ENCODE peak calls at places on chromosomes 3 and 15, in five cellular contexts. I is hepatocyte, M is mesenchymal stem cell, A is keratinocyte, Z is H9. P is an unnamed sample.

GRCh38 chr3:159499031-159499793 is 489.4 kb upstream of the IL12A start:
- DNase-seq in I (no peak), A (no peak), M (peak), Z (no peak), P (no peak)

GRCh38 chr3:4720316-4721075 is 227.3 kb downstream of the ITPR1 start:
- DNase-seq in Z (peak), M (peak), A (no peak), I (peak), P (peak)

GRCh38 chr3:11335056-11335608 is 62.9 kb downstream of the ATG7 start:
- DNase-seq in Z (no peak), I (peak), M (peak), A (peak), P (peak)

GRCh38 chr15:78193731-78194567 is 40.4 kb downstream of the ACSBG1 start:
- DNase-seq in A (no peak), I (no peak), M (no peak), Z (no peak), P (no peak)

GRCh38 chr3:168336276-168336675 is 240.6 kb upstream of the GOLIM4 start:
- DNase-seq in M (peak), A (no peak), Z (no peak), I (no peak), P (no peak)

GRCh38 chr3:53753518-53754183 is 92.6 kb downstream of the CHDH start:
- DNase-seq in Z (no peak), I (no peak), M (no peak), A (no peak), P (no peak)

GRCh38 chr15:35624881-35625280 is 78.9 kb upstream of the DPH6 start:
- DNase-seq in I (peak), Z (no peak), M (peak), A (no peak), P (no peak)

GRCh38 chr3:4589475-4590111 is 96.4 kb downstream of the ITPR1 start:
- DNase-seq in Z (no peak), I (no peak), M (no peak), A (no peak), P (no peak)

GRCh38 chr15:84911879-84912660 is 27.6 kb downstream of the SLC28A1 start:
- DNase-seq in Z (no peak), A (no peak), I (peak), M (peak), P (peak)

GRCh38 chr3:14837188-14837587 is 18.4 kb downstream of the FGD5 start:
- DNase-seq in I (no peak), M (no peak), Z (no peak), A (no peak), P (no peak)

GRCh38 chr3:126983653-126984390 is 907 bp downstream of the PLXNA1 start:
- DNase-seq in Z (peak), I (peak), M (peak), A (no peak), P (no peak)

GRCh38 chr3:134299888-134300206 is 49.2 kb upstream of the RYK start:
- DNase-seq in M (no peak), A (no peak), I (no peak), Z (no peak), P (no peak)

GRCh38 chr3:50226888-50227389 is 9.1 kb upstream of the GNAI2 start:
- DNase-seq in A (no peak), M (peak), Z (no peak), I (no peak), P (no peak)

GRCh38 chr3:48738926-48739616 is 22.1 kb upstream of the IP6K2 start:
- DNase-seq in I (no peak), A (no peak), M (no peak), Z (no peak), P (no peak)
- H2AFZ ChIP-seq in I (no peak), A (peak), M (no peak), Z (no peak), P (no peak)

GRCh38 chr3:115401891-115402501 is 221.3 kb upstream of the GAP43 start:
- DNase-seq in M (peak), Z (no peak), A (no peak), I (no peak), P (peak)
- H2AFZ ChIP-seq in M (no peak), Z (no peak), A (no peak), I (no peak), P (no peak)

GRCh38 chr3:52434080-52434479 is 10.8 kb downstream of the SEMA3G start:
- DNase-seq in Z (no peak), A (no peak), I (no peak), M (no peak), P (no peak)

GRCh38 chr3:52432631-52433030 is 12.3 kb downstream of the SEMA3G start:
- DNase-seq in I (no peak), A (no peak), Z (no peak), M (no peak), P (no peak)

GRCh38 chr3:52432225-52432624 is 12.7 kb downstream of the SEMA3G start:
- DNase-seq in I (no peak), Z (no peak), A (no peak), M (no peak), P (no peak)

GRCh38 chr3:52434491-52435115 is 10.3 kb downstream of the SEMA3G start:
- DNase-seq in Z (peak), M (no peak), A (no peak), I (no peak), P (no peak)

DNA sequence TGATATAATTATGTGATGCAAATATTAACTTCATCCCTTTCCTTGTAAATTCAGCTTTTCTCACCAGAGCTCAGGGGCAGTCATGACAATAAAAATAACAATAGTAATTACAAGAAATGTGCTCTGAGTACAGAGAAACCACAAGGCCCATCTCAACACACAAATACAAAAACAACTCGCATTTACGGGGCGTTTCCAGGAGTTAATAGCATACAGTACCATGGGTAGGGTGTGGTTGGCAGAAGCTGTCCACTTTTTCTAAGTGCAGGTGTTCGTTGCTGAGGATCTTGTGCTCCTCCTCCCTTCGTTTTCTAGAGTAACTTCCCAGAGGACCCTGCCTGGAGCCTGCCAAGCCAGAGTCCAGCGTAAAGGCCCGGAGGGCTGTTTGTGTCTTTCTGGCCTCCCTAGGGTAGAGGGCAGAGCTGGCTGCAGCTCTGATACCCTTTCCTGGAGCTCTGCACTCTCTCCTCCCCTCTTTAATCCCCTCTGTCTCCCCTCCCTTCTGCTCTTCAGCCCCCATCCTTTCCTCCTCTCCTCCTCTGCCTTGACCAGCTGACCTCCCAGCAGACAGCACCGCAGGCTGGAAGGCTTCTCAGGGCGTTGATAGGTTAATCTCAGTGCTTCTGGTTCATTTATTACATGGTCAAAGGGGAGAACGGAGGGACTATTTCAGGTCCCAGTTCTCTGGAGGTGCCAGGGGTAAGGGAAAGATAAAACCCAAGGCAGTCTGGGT is 11.4 kb downstream of the SEMA3G start:
- DNase-seq in Z (peak), A (no peak), M (no peak), I (no peak), P (no peak)
- H2AFZ ChIP-seq in Z (no peak), A (peak), M (no peak), I (no peak), P (no peak)

DNA sequence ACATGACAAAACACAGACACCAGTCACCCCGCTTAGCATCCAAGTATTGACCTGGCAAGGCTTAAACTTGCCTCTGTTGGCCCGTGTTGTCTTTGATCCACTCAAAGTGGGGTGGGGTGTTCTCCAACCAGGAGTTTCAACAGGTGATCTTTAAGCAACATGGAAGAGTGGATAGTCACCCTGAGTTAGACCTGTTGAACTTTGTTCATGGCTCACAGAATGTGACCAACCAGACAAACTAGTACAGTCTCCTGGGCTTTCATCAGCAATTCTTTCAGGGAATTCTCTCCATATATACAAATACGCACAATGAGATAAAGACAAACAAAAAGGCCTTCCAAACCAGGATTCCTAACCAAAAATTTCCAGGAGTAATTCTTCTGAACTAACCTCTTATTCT is 11.9 kb downstream of the LEKR1 start:
- DNase-seq in I (no peak), Z (no peak), M (no peak), A (no peak), P (no peak)
- H2AFZ ChIP-seq in I (no peak), Z (no peak), M (no peak), A (no peak), P (no peak)

GRCh38 chr15:31148622-31149505 is 47.3 kb upstream of the TRPM1 start:
- DNase-seq in Z (no peak), A (no peak), M (no peak), I (no peak), P (no peak)
- H2AFZ ChIP-seq in Z (no peak), A (no peak), M (no peak), I (no peak), P (no peak)

GRCh38 chr3:172627057-172627809 is 83.6 kb downstream of the NCEH1 start:
- DNase-seq in Z (no peak), A (no peak), M (peak), I (no peak), P (peak)
- H2AFZ ChIP-seq in Z (no peak), A (no peak), M (no peak), I (no peak), P (no peak)

GRCh38 chr3:72272356-72272755 is 487.4 kb upstream of the PROK2 start:
- DNase-seq in Z (no peak), M (no peak), I (no peak), A (no peak), P (no peak)

GRCh38 chr3:72271215-72271614 is 486.3 kb upstream of the PROK2 start:
- DNase-seq in A (no peak), M (no peak), I (no peak), Z (no peak), P (peak)

GRCh38 chr3:72271923-72272322 is 487.0 kb upstream of the PROK2 start:
- DNase-seq in Z (no peak), M (no peak), I (no peak), A (no peak), P (no peak)

GRCh38 chr3:72270730-72271129 is 485.8 kb upstream of the PROK2 start:
- DNase-seq in I (no peak), M (no peak), Z (no peak), A (no peak), P (no peak)

GRCh38 chr3:72270072-72270611 is 485.2 kb upstream of the PROK2 start:
- DNase-seq in M (peak), I (peak), A (peak), Z (no peak), P (peak)
- H2AFZ ChIP-seq in M (no peak), I (no peak), A (no peak), Z (no peak), P (no peak)

P was measured in endothelial cell of umbilical vein.